ENCODE peak calls at places on chromosomes 16 and 17, in seven cellular contexts. T is CD8-positive, alpha-beta memory T cell; Y is stimulated activated CD4-positive, alpha-beta T cell treated with anti-CD3 and anti-CD28 coated beads, Interleukin-15, amount 100 ng/mL, for 1 hour; A is germinal center; V is Kasumi-1; H is heart right ventricle; Z is BJ. K is an unnamed sample.

GRCh38 chr16:48161906-48162305 is 6.1 kb upstream of the ABCC12 start:
- DNase-seq in H (no peak), Z (no peak), A (no peak), V (no peak), T (no peak), Y (no peak), K (no peak)

GRCh38 chr16:14302399-14303181 is 231.5 kb downstream of the MRTFB start:
- DNase-seq in T (no peak), Z (no peak), H (peak), A (peak), V (no peak), Y (no peak), K (no peak)

GRCh38 chr17:50691550-50692447 is 15.9 kb downstream of the ANKRD40 start:
- DNase-seq in H (no peak), V (no peak), Y (no peak), Z (no peak), A (no peak), T (no peak), K (no peak)

GRCh38 chr17:34235389-34236028 is 19.6 kb upstream of the CCL2 start:
- DNase-seq in T (no peak), H (peak), A (no peak), Y (no peak), Z (no peak), V (no peak), K (no peak)

GRCh38 chr17:42312285-42313130 is 24.2 kb downstream of the STAT5A start:
- DNase-seq in Z (no peak), H (peak), Y (peak), V (peak), T (peak), A (peak), K (peak)

GRCh38 chr16:89656435-89657121 is 930 bp downstream of the CHMP1A start:
- DNase-seq in T (no peak), A (no peak), V (no peak), Z (no peak), H (no peak), Y (no peak), K (no peak)

GRCh38 chr17:78225088-78225865 is 6.2 kb upstream of the TMEM235 start:
- DNase-seq in Y (no peak), V (no peak), A (no peak), Z (no peak), T (no peak), H (no peak), K (no peak)

GRCh38 chr16:69180011-69180338 is 7.0 kb upstream of the SNTB2 start:
- DNase-seq in A (no peak), Z (no peak), T (no peak), V (no peak), H (no peak), Y (no peak), K (no peak)

GRCh38 chr16:66542396-66542795 is 7.5 kb downstream of the TK2 start:
- DNase-seq in A (no peak), H (no peak), T (no peak), Y (no peak), Z (no peak), V (no peak), K (no peak)

GRCh38 chr17:80970044-80970761 is 21.4 kb upstream of the CHMP6 start:
- DNase-seq in A (peak), Y (no peak), H (peak), T (peak), Z (no peak), V (peak), K (no peak)

GRCh38 chr17:6426356-6427101 is 8.4 kb downstream of the AIPL1 start:
- DNase-seq in H (no peak), V (no peak), A (no peak), Y (no peak), T (no peak), Z (no peak), K (no peak)

GRCh38 chr17:70859829-70860228 is 690.5 kb downstream of the KCNJ2 start:
- DNase-seq in H (no peak), Y (no peak), T (no peak), A (no peak), Z (no peak), V (no peak), K (no peak)

GRCh38 chr17:79925242-79925957 is 86.2 kb upstream of the CBX4 start:
- DNase-seq in A (no peak), T (no peak), Y (no peak), V (no peak), H (peak), Z (no peak), K (peak)

GRCh38 chr16:31452631-31453106 is 6.6 kb upstream of the ARMC5 start:
- DNase-seq in Y (no peak), V (no peak), H (no peak), Z (peak), T (no peak), A (no peak), K (no peak)

GRCh38 chr17:42526031-42526444 is 10.0 kb upstream of the NAGLU start:
- DNase-seq in H (no peak), A (no peak), T (no peak), Y (no peak), V (no peak), Z (no peak), K (no peak)

GRCh38 chr16:49399594-49400364 is 26.2 kb downstream of the C16orf78 start:
- DNase-seq in T (no peak), V (no peak), Y (no peak), H (no peak), A (peak), Z (no peak), K (no peak)